ENCODE peak calls at places on chromosome 16, in seven cellular contexts. X is GM12865, Q is heart left ventricle, R is upper lobe of right lung, M is left ventricle myocardium inferior, W is fibroblast of pulmonary artery, N is astrocyte. Z is an unnamed sample.

GRCh38 chr16:50972899-50973298 is 178.2 kb downstream of the SALL1 start:
- DNase-seq in X (no peak), Q (no peak), R (no peak), M (no peak), W (no peak), N (no peak), Z (no peak)

GRCh38 chr16:12583237-12583897 is 220.3 kb downstream of the CPPED1 start:
- DNase-seq in X (no peak), Q (no peak), R (no peak), M (no peak), W (no peak), N (no peak), Z (no peak)

GRCh38 chr16:87847785-87848675 is 21.3 kb downstream of the SLC7A5 start:
- DNase-seq in X (no peak), Q (no peak), R (no peak), M (no peak), W (no peak), N (no peak), Z (no peak)

GRCh38 chr16:88132836-88133506 is 181.7 kb downstream of the BANP start:
- DNase-seq in X (no peak), Q (no peak), R (no peak), M (no peak), W (no peak), N (no peak), Z (peak)

GRCh38 chr16:48087639-48088038 is 68.2 kb downstream of the ABCC12 start:
- DNase-seq in X (no peak), Q (peak), R (no peak), M (peak), W (no peak), N (no peak), Z (no peak)

GRCh38 chr16:14284930-14285541 is 213.9 kb downstream of the MRTFB start:
- DNase-seq in X (peak), Q (no peak), R (peak), M (peak), W (peak), N (peak), Z (peak)

GRCh38 chr16:87645802-87646201 is 43.5 kb downstream of the JPH3 start:
- DNase-seq in X (no peak), Q (no peak), R (no peak), M (no peak), W (no peak), N (no peak), Z (no peak)

GRCh38 chr16:351804-352520 is 561 bp downstream of the AXIN1 start:
- DNase-seq in X (peak), Q (no peak), R (peak), M (peak), W (no peak), N (no peak), Z (no peak)

GRCh38 chr16:71676236-71676635 is 48.3 kb downstream of the PHLPP2 start:
- DNase-seq in X (no peak), Q (no peak), R (no peak), M (no peak), W (no peak), N (no peak), Z (no peak)

GRCh38 chr16:28990375-28991040 is 5.7 kb downstream of the LAT start:
- DNase-seq in X (no peak), Q (no peak), R (no peak), M (no peak), W (no peak), N (no peak), Z (no peak)

GRCh38 chr16:56197227-56197992 is 6.1 kb downstream of the GNAO1 start:
- DNase-seq in X (no peak), Q (no peak), R (no peak), M (no peak), W (no peak), N (no peak), Z (no peak)

GRCh38 chr16:81798311-81799137 is 19.4 kb downstream of the PLCG2 start:
- DNase-seq in X (peak), Q (no peak), R (peak), M (no peak), W (no peak), N (no peak), Z (no peak)

GRCh38 chr16:85717393-85718152 is 28.8 kb upstream of the GINS2 start:
- DNase-seq in X (peak), Q (peak), R (peak), M (peak), W (peak), N (no peak), Z (peak)

GRCh38 chr16:61829631-61830030 is 206.6 kb downstream of the CDH8 start:
- DNase-seq in X (no peak), Q (no peak), R (no peak), M (no peak), W (peak), N (peak), Z (no peak)

GRCh38 chr16:26795184-26795583 is 271.5 kb upstream of the C16orf82 start:
- DNase-seq in X (peak), Q (no peak), R (no peak), M (no peak), W (no peak), N (no peak), Z (no peak)

GRCh38 chr16:68499011-68499410 is 40.1 kb upstream of the ZFP90 start:
- DNase-seq in X (no peak), Q (no peak), R (no peak), M (no peak), W (peak), N (no peak), Z (peak)

GRCh38 chr16:52469775-52470174 is 77.2 kb downstream of the TOX3 start:
- DNase-seq in X (no peak), Q (no peak), R (no peak), M (no peak), W (peak), N (peak), Z (no peak)

GRCh38 chr16:10126686-10127085 is 55.5 kb downstream of the GRIN2A start:
- DNase-seq in X (no peak), Q (no peak), R (no peak), M (no peak), W (peak), N (peak), Z (no peak)

GRCh38 chr16:55240933-55241332 is 83.1 kb upstream of the IRX6 start:
- DNase-seq in X (no peak), Q (no peak), R (no peak), M (no peak), W (no peak), N (no peak), Z (no peak)

GRCh38 chr16:56767018-56767417 is 37.1 kb downstream of the NUP93 start:
- DNase-seq in X (no peak), Q (no peak), R (no peak), M (no peak), W (no peak), N (no peak), Z (peak)

GRCh38 chr16:88692861-88693260 is 6.6 kb upstream of the SNAI3 start:
- DNase-seq in X (no peak), Q (no peak), R (no peak), M (no peak), W (no peak), N (no peak), Z (no peak)

GRCh38 chr16:88934066-88934667 is 42.8 kb downstream of the CBFA2T3 start:
- DNase-seq in X (no peak), Q (no peak), R (no peak), M (no peak), W (no peak), N (no peak), Z (no peak)

GRCh38 chr16:5875416-5875815 is 777.8 kb upstream of the EEF2KMT start:
- DNase-seq in X (no peak), Q (no peak), R (no peak), M (no peak), W (no peak), N (peak), Z (no peak)

GRCh38 chr16:81567987-81568748 is 123.6 kb downstream of the CMIP start:
- DNase-seq in X (no peak), Q (no peak), R (no peak), M (no peak), W (peak), N (peak), Z (no peak)

GRCh38 chr16:35319536-35320192 is 1860.3 kb downstream of the TP53TG3F start:
- DNase-seq in X (no peak), Q (no peak), R (no peak), M (no peak), W (no peak), N (no peak), Z (no peak)

GRCh38 chr16:48498761-48499600 is 111.0 kb downstream of the N4BP1 start:
- DNase-seq in X (no peak), Q (peak), R (no peak), M (no peak), W (peak), N (peak), Z (no peak)

GRCh38 chr16:71635632-71636031 is 9.6 kb downstream of the MARVELD3 start:
- DNase-seq in X (no peak), Q (no peak), R (no peak), M (no peak), W (no peak), N (no peak), Z (no peak)

GRCh38 chr16:72679856-72680255 is 368.1 kb downstream of the ZFHX3 start:
- DNase-seq in X (no peak), Q (no peak), R (no peak), M (no peak), W (no peak), N (no peak), Z (no peak)

GRCh38 chr16:11750056-11750455 is 7.4 kb upstream of the TXNDC11 start:
- DNase-seq in X (no peak), Q (no peak), R (no peak), M (no peak), W (no peak), N (no peak), Z (no peak)

GRCh38 chr16:66224186-66224585 is 142.3 kb upstream of the CDH5 start:
- DNase-seq in X (no peak), Q (no peak), R (no peak), M (no peak), W (no peak), N (no peak), Z (no peak)

GRCh38 chr16:12462690-12463646 is 340.7 kb downstream of the CPPED1 start:
- DNase-seq in X (no peak), Q (no peak), R (no peak), M (no peak), W (peak), N (peak), Z (no peak)

DNA sequence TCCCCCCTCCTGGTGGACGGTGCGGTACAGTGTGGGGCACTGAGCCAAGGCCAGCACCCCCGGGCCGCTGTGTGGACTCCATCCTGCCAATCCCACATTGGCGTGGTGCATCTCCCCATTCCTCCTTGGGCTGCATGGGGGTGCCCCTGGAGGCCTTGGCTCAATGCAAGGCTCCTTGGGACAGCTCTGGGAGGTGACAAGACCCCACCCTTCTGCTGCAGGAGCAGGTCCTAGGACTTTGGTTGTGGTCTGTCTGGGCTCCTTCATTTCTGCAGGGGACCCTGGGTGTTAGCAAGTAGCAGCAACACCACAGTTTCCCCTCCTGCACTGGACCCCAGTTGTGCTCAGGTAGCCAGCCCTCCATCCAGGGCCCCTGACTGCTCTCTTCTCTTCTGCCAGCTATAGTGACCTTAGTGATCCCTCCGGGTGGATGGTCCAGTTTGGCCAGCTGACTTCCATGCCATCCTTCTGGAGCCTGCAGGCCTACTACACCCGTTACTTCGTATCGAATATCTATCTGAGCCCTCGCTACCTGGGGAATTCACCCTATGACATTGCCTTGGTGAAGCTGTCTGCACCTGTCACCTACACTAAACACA is 1.3 kb downstream of the PRSS21 start:
- DNase-seq in X (no peak), Q (no peak), R (peak), M (no peak), W (no peak), N (no peak), Z (no peak)
- H3K4me3 ChIP-seq in X (peak), Q (no peak), R (no peak), M (no peak), W (no peak), N (no peak), Z (no peak)

GRCh38 chr16:31073073-31073822 is 792 bp downstream of the ZNF668 start:
- DNase-seq in X (peak), Q (peak), R (peak), M (peak), W (peak), N (peak), Z (peak)
- TF ChIP-seq CTCF in X (no peak), Q (no peak), R (no peak), M (no peak), W (no peak), N (no peak), Z (no peak)

GRCh38 chr16:46627746-46628145 is 6.6 kb upstream of the SHCBP1 start:
- DNase-seq in X (no peak), Q (no peak), R (no peak), M (no peak), W (no peak), N (no peak), Z (no peak)

GRCh38 chr16:46629331-46629843 is 8.2 kb upstream of the SHCBP1 start:
- DNase-seq in X (no peak), Q (no peak), R (no peak), M (no peak), W (peak), N (peak), Z (peak)

GRCh38 chr16:46632778-46633733 is 11.9 kb upstream of the SHCBP1 start:
- DNase-seq in X (no peak), Q (no peak), R (no peak), M (no peak), W (no peak), N (no peak), Z (no peak)
- H3K4me3 ChIP-seq in X (no peak), Q (no peak), R (no peak), M (no peak), W (no peak), N (no peak), Z (no peak)

GRCh38 chr16:53766304-53767016 is 62.5 kb downstream of the FTO start:
- DNase-seq in X (no peak), Q (no peak), R (no peak), M (no peak), W (peak), N (peak), Z (no peak)

GRCh38 chr16:53769787-53770186 is 65.8 kb downstream of the FTO start:
- DNase-seq in X (no peak), Q (no peak), R (no peak), M (no peak), W (no peak), N (no peak), Z (no peak)

GRCh38 chr16:53768593-53768992 is 64.6 kb downstream of the FTO start:
- DNase-seq in X (no peak), Q (no peak), R (no peak), M (no peak), W (peak), N (peak), Z (no peak)

GRCh38 chr16:53769185-53769584 is 65.2 kb downstream of the FTO start:
- DNase-seq in X (no peak), Q (no peak), R (no peak), M (no peak), W (no peak), N (no peak), Z (no peak)

GRCh38 chr16:53768167-53768566 is 64.2 kb downstream of the FTO start:
- DNase-seq in X (no peak), Q (no peak), R (no peak), M (no peak), W (peak), N (no peak), Z (no peak)
- TF ChIP-seq CTCF in X (no peak), Q (no peak), R (no peak), M (no peak), W (no peak), N (no peak), Z (no peak)

Z was measured in BE2C.